ENCODE peak calls at places on chromosomes 1 and 21, in nine cellular contexts. S is stromal cell of bone marrow; A is activated naive CD4-positive, alpha-beta T cell; B is activated CD4-positive, alpha-beta T cell treated with anti-CD3 and anti-CD28 coated beads, Interleukin-2, amount 50 U/mL, for 24 hours; G is right lobe of liver; C is GM23248; V is NCI-H1417; X is cardiac fibroblast; U is NCI-H748 treated with DMSO at 0.1 percent for 48 hours. Y is an unnamed sample.

GRCh38 chr1:46806196-46807020 is 7.6 kb downstream of the CYP4B1 start:
- DNase-seq in S (no peak), A (no peak), B (no peak), G (no peak), C (peak; percentile 33), V (no peak), X (peak; percentile 2), U (no peak), Y (peak; percentile 68)

GRCh38 chr1:6412896-6413295 is 6.8 kb downstream of the HES2 start:
- DNase-seq in S (no peak), A (no peak), B (no peak), G (no peak), C (no peak), V (peak; percentile 37), X (no peak), U (peak; percentile 14), Y (peak; percentile 93)

GRCh38 chr21:34796518-34797201 is 127.9 kb downstream of the CLIC6 start:
- DNase-seq in S (no peak), A (no peak), B (no peak), G (no peak), C (peak; percentile 45), V (no peak), X (no peak), U (no peak), Y (peak; percentile 69)

GRCh38 chr1:93556291-93556690 is 108.4 kb downstream of the FNBP1L start:
- DNase-seq in S (no peak), A (no peak), B (no peak), G (no peak), C (no peak), V (peak; percentile 13), X (no peak), U (no peak), Y (no peak)

GRCh38 chr21:17537299-17537698 is 24.5 kb downstream of the CXADR start:
- DNase-seq in S (no peak), A (no peak), B (no peak), G (no peak), C (no peak), V (no peak), X (peak; percentile 14), U (no peak), Y (peak; percentile 79)

GRCh38 chr1:6218380-6218779 is 12.5 kb downstream of the RNF207 start:
- DNase-seq in S (no peak), A (no peak), B (no peak), G (no peak), C (no peak), V (no peak), X (no peak), U (no peak), Y (no peak)

GRCh38 chr1:84374991-84375838 is 23.1 kb upstream of the DNASE2B start:
- DNase-seq in S (no peak), A (no peak), B (no peak), G (no peak), C (peak; percentile 46), V (no peak), X (peak; percentile 60), U (no peak), Y (no peak)

GRCh38 chr1:159239551-159240220 is 35.0 kb downstream of the ACKR1 start:
- DNase-seq in S (no peak), A (no peak), B (no peak), G (no peak), C (no peak), V (no peak), X (no peak), U (no peak), Y (peak; percentile 39)

GRCh38 chr1:92587445-92587844 is 100.7 kb upstream of the GFI1 start:
- DNase-seq in S (no peak), A (no peak), B (no peak), G (no peak), C (no peak), V (no peak), X (no peak), U (no peak), Y (no peak)

GRCh38 chr1:92446990-92447681 is 39.6 kb downstream of the GFI1 start:
- DNase-seq in S (no peak), A (no peak), B (no peak), G (no peak), C (peak; percentile 16), V (no peak), X (peak; percentile 24), U (no peak), Y (peak; percentile 36)

GRCh38 chr1:11054666-11055065 is 5.2 kb downstream of the SRM start:
- DNase-seq in S (no peak), A (no peak), B (no peak), G (no peak), C (no peak), V (no peak), X (no peak), U (no peak), Y (no peak)

GRCh38 chr1:159790237-159790917 is 9.6 kb downstream of the DUSP23 start:
- DNase-seq in S (no peak), A (no peak), B (no peak), G (no peak), C (peak; percentile 47), V (peak; percentile 67), X (peak; percentile 44), U (peak; percentile 11), Y (peak; percentile 35)

GRCh38 chr1:76669624-76670023 is 197.7 kb upstream of the ST6GALNAC5 start:
- DNase-seq in S (no peak), A (no peak), B (no peak), G (no peak), C (no peak), V (no peak), X (no peak), U (no peak), Y (no peak)

GRCh38 chr1:233328661-233329498 is 1.4 kb downstream of the MAP3K21 start:
- DNase-seq in S (no peak), A (no peak), B (no peak), G (peak; percentile 56), C (peak; percentile 2), V (no peak), X (no peak), U (no peak), Y (no peak)

GRCh38 chr21:43866233-43866632 is 1.2 kb downstream of the AGPAT3 start:
- DNase-seq in S (peak; percentile 35), A (no peak), B (peak; percentile 18), G (no peak), C (peak; percentile 76), V (peak; percentile 59), X (peak; percentile 52), U (no peak), Y (peak; percentile 45)

GRCh38 chr1:1356166-1356795 is 2.1 kb downstream of the MXRA8 start:
- DNase-seq in S (no peak), A (no peak), B (no peak), G (no peak), C (no peak), V (no peak), X (no peak), U (no peak), Y (no peak)

GRCh38 chr1:15692121-15692682 is 8.1 kb downstream of the PLEKHM2 start:
- DNase-seq in S (no peak), A (no peak), B (no peak), G (no peak), C (peak; percentile 36), V (no peak), X (no peak), U (no peak), Y (no peak)

GRCh38 chr1:4593106-4593505 is 61.3 kb upstream of the AJAP1 start:
- DNase-seq in S (no peak), A (no peak), B (no peak), G (no peak), C (no peak), V (no peak), X (no peak), U (no peak), Y (no peak)

GRCh38 chr21:37914211-37914900 is 1.9 kb downstream of the KCNJ6 start:
- DNase-seq in S (no peak), A (no peak), B (no peak), G (no peak), C (peak; percentile 43), V (no peak), X (peak; percentile 2), U (peak; percentile 13), Y (peak; percentile 33)

GRCh38 chr1:101382135-101382534 is 145.3 kb downstream of the S1PR1 start:
- DNase-seq in S (no peak), A (no peak), B (no peak), G (no peak), C (no peak), V (no peak), X (no peak), U (no peak), Y (no peak)

GRCh38 chr1:39398278-39399010 is 93.0 kb upstream of the BMP8A start:
- DNase-seq in S (peak; percentile 89), A (no peak), B (no peak), G (no peak), C (peak; percentile 98), V (no peak), X (peak; percentile 94), U (no peak), Y (peak; percentile 99)

GRCh38 chr1:73033637-73034036 is 751.3 kb upstream of the NEGR1 start:
- DNase-seq in S (no peak), A (no peak), B (no peak), G (no peak), C (no peak), V (no peak), X (no peak), U (no peak), Y (peak; percentile 40)

GRCh38 chr1:25009675-25010262 is 79.7 kb upstream of the RUNX3 start:
- DNase-seq in S (no peak), A (no peak), B (no peak), G (no peak), C (no peak), V (no peak), X (no peak), U (no peak), Y (peak; percentile 21)

GRCh38 chr1:186033744-186034345 is 299.7 kb downstream of the HMCN1 start:
- DNase-seq in S (no peak), A (no peak), B (no peak), G (no peak), C (peak; percentile 42), V (no peak), X (peak; percentile 64), U (no peak), Y (peak; percentile 68)

GRCh38 chr1:62991152-62991551 is 207.2 kb downstream of the ATG4C start:
- DNase-seq in S (no peak), A (no peak), B (no peak), G (no peak), C (no peak), V (peak; percentile 43), X (no peak), U (no peak), Y (no peak)

GRCh38 chr1:25799758-25800537 is at the start of gene SELENON:
- DNase-seq in S (no peak), A (no peak), B (no peak), G (peak; percentile 75), C (peak; percentile 66), V (peak; percentile 27), X (peak; percentile 75), U (no peak), Y (peak; percentile 37)

GRCh38 chr1:201622353-201622752 is 83.4 kb downstream of the NAV1 start:
- DNase-seq in S (no peak), A (no peak), B (no peak), G (no peak), C (no peak), V (no peak), X (no peak), U (no peak), Y (no peak)

GRCh38 chr1:53732409-53732808 is 6.6 kb downstream of the GLIS1 start:
- DNase-seq in S (no peak), A (no peak), B (no peak), G (no peak), C (no peak), V (no peak), X (no peak), U (no peak), Y (no peak)

GRCh38 chr1:80961464-80962190 is 839.1 kb upstream of the ADGRL2 start:
- DNase-seq in S (no peak), A (no peak), B (no peak), G (no peak), C (no peak), V (peak; percentile 64), X (no peak), U (no peak), Y (peak; percentile 41)

GRCh38 chr1:154081386-154082126 is 73.3 kb downstream of the NUP210L start:
- DNase-seq in S (no peak), A (no peak), B (no peak), G (no peak), C (no peak), V (no peak), X (no peak), U (no peak), Y (no peak)

GRCh38 chr1:84862810-84863251 is 30.2 kb downstream of the LPAR3 start:
- DNase-seq in S (no peak), A (no peak), B (no peak), G (no peak), C (no peak), V (no peak), X (no peak), U (no peak), Y (no peak)

Y was measured in epithelial cell of esophagus.